ENCODE peak calls at places on chromosomes 4 and X, in four cellular contexts. E is substantia nigra, D is mucosa of descending colon, V is AG04450. I is an unnamed sample.

GRCh38 chr4:113141901-113142346 is 92.5 kb downstream of the ANK2 start:
- DNase-seq in V (no peak), D (no peak), E (no peak), I (peak)

GRCh38 chr4:45502471-45502870 is 621.4 kb downstream of the GABRG1 start:
- DNase-seq in D (no peak), V (no peak), E (no peak), I (no peak)

GRCh38 chr4:36322921-36323354 is 41.5 kb downstream of the DTHD1 start:
- DNase-seq in E (no peak), V (no peak), D (no peak), I (no peak)

GRCh38 chr4:7987148-7987989 is 47.7 kb upstream of the AFAP1 start:
- DNase-seq in V (no peak), D (peak), E (no peak), I (peak)

GRCh38 chr4:43331226-43332078 is 438.9 kb downstream of the GRXCR1 start:
- DNase-seq in D (no peak), V (no peak), E (no peak), I (no peak)

GRCh38 chr4:159735281-159736207 is 632.7 kb downstream of the RAPGEF2 start:
- DNase-seq in E (no peak), V (no peak), D (no peak), I (no peak)

GRCh38 chrX:54824195-54824594 is 16.6 kb downstream of the MAGED2 start:
- DNase-seq in V (no peak), E (no peak), D (no peak), I (no peak)

GRCh38 chrX:119981286-119982070 is 37.9 kb upstream of the NKAP start:
- DNase-seq in D (no peak), E (no peak), V (no peak), I (no peak)

GRCh38 chrX:119990995-119991787 is 47.6 kb upstream of the NKAP start:
- DNase-seq in D (no peak), V (no peak), E (no peak), I (no peak)

GRCh38 chr4:121070696-121071639 is 1.4 kb downstream of the NDNF start:
- DNase-seq in V (no peak), E (peak), D (peak), I (peak)

I was measured in T47D.